ENCODE peak calls at places on chromosome 2, in ten cellular contexts. H is T-helper 2 cell; R is AG04449; P is SK-MEL-5; L is cerebellum; J is CD4-positive, alpha-beta T cell; S is cardiac muscle cell; M is stimulated activated CD8-positive, alpha-beta memory T cell treated with anti-CD3 and anti-CD28 coated beads, Interleukin-7, amount 100 ng/mL, for 1 hour; X is nucleus accumbens; B is left lung. N is an unnamed sample.

GRCh38 chr2:99777656-99778290 is 288.0 kb upstream of the REV1 start:
- DNase-seq in S (no peak), M (no peak), H (no peak), R (no peak), J (no peak), L (peak), X (no peak), P (no peak), B (no peak), N (no peak)

GRCh38 chr2:190136259-190136658 is 73.7 kb upstream of the MSTN start:
- DNase-seq in M (no peak), S (no peak), B (no peak), X (no peak), P (no peak), J (no peak), H (no peak), L (no peak), R (no peak), N (no peak)

GRCh38 chr2:101238930-101239759 is 13.5 kb upstream of the CNOT11 start:
- DNase-seq in M (no peak), H (no peak), R (no peak), B (no peak), S (no peak), P (no peak), L (no peak), X (no peak), J (no peak), N (no peak)

GRCh38 chr2:216281316-216281715 is 91.0 kb downstream of the MARCHF4 start:
- DNase-seq in M (no peak), L (no peak), S (no peak), X (no peak), B (no peak), H (no peak), P (peak), R (no peak), J (no peak), N (no peak)

GRCh38 chr2:230155359-230155758 is 64.4 kb downstream of the SP110 start:
- DNase-seq in X (no peak), M (no peak), S (no peak), J (no peak), B (no peak), L (no peak), R (no peak), H (no peak), P (no peak), N (peak)

GRCh38 chr2:47237375-47238357 is 82.6 kb upstream of the STPG4 start:
- DNase-seq in B (no peak), S (peak), L (no peak), J (no peak), M (no peak), X (no peak), H (no peak), P (no peak), R (no peak), N (no peak)

GRCh38 chr2:217124050-217124449 is 264.2 kb upstream of the TNP1 start:
- DNase-seq in L (no peak), H (no peak), P (no peak), J (no peak), S (no peak), B (no peak), X (no peak), R (no peak), M (no peak), N (no peak)

GRCh38 chr2:160963957-160964356 is 196.3 kb upstream of the TANK start:
- DNase-seq in M (no peak), B (no peak), X (no peak), P (no peak), H (no peak), L (no peak), R (no peak), S (peak), J (no peak), N (no peak)

GRCh38 chr2:43139996-43140621 is 86.3 kb downstream of the ZFP36L2 start:
- DNase-seq in L (no peak), R (no peak), M (no peak), H (no peak), S (peak), P (no peak), B (no peak), J (peak), X (no peak), N (no peak)

GRCh38 chr2:206084870-206085741 is 868 bp downstream of the INO80D start:
- DNase-seq in L (peak), S (peak), M (peak), P (peak), X (peak), J (peak), B (peak), H (peak), R (no peak), N (peak)

GRCh38 chr2:241481687-241482086 is 26.7 kb downstream of the STK25 start:
- DNase-seq in L (no peak), X (no peak), M (no peak), H (no peak), S (no peak), P (no peak), B (no peak), R (no peak), J (no peak), N (no peak)

GRCh38 chr2:18477333-18477732 is 83.1 kb downstream of the RDH14 start:
- DNase-seq in H (no peak), R (no peak), S (no peak), J (no peak), P (no peak), L (no peak), B (no peak), X (no peak), M (no peak), N (no peak)

GRCh38 chr2:238947920-238948710 is 100.2 kb downstream of the TWIST2 start:
- DNase-seq in M (no peak), B (no peak), R (no peak), P (no peak), L (no peak), H (no peak), S (peak), J (no peak), X (no peak), N (no peak)

GRCh38 chr2:1972428-1972827 is 228.1 kb upstream of the PXDN start:
- DNase-seq in M (no peak), J (no peak), P (peak), R (no peak), S (peak), L (peak), H (no peak), B (no peak), X (no peak), N (no peak)